ENCODE peak calls at places on chromosomes 11 and 22, in six cellular contexts. S, M, O, I, Q and G are unnamed samples.
A peak's percentile ranks its signal among the peaks of the same experiment; 100 is the strongest.

GRCh38 chr11:62456630-62457029 is 37.8 kb downstream of the SCGB1A1 start:
- DNase-seq in S (no peak), M (no peak), O (no peak), I (no peak), Q (no peak), G (no peak)

GRCh38 chr11:1938343-1939005 is 8.7 kb upstream of the MRPL23 start:
- DNase-seq in S (no peak), M (no peak), O (no peak), I (no peak), Q (no peak), G (no peak)

GRCh38 chr11:72584293-72584921 is 89.8 kb downstream of the PDE2A start:
- DNase-seq in S (peak; percentile 19), M (peak; percentile 42), O (peak; percentile 30), I (no peak), Q (peak; percentile 27), G (no peak)

GRCh38 chr11:10934293-10934850 is 76.5 kb upstream of the ZBED5 start:
- DNase-seq in S (no peak), M (no peak), O (no peak), I (peak; percentile 35), Q (no peak), G (no peak)

GRCh38 chr11:73178092-73178539 is 36.0 kb upstream of the FCHSD2 start:
- DNase-seq in S (peak; percentile 68), M (peak; percentile 63), O (peak; percentile 89), I (peak; percentile 42), Q (peak; percentile 44), G (peak; percentile 74)

GRCh38 chr22:44461083-44461375 is 37.0 kb downstream of the RTL6 start:
- DNase-seq in S (no peak), M (no peak), O (no peak), I (no peak), Q (no peak), G (no peak)

GRCh38 chr11:279966-280761 is 2.0 kb downstream of the NLRP6 start:
- DNase-seq in S (no peak), M (peak; percentile 46), O (peak; percentile 29), I (no peak), Q (no peak), G (no peak)

GRCh38 chr11:9796276-9796675 is 132.4 kb downstream of the SWAP70 start:
- DNase-seq in S (no peak), M (peak; percentile 43), O (no peak), I (no peak), Q (no peak), G (no peak)

GRCh38 chr22:30047364-30047738 is 32.9 kb upstream of the HORMAD2 start:
- DNase-seq in S (no peak), M (peak; percentile 31), O (peak; percentile 48), I (no peak), Q (no peak), G (no peak)

GRCh38 chr11:35747638-35748037 is 85.1 kb downstream of the TRIM44 start:
- DNase-seq in S (no peak), M (no peak), O (no peak), I (no peak), Q (no peak), G (no peak)

GRCh38 chr22:36577019-36577418 is 48.1 kb upstream of the EIF3D start:
- DNase-seq in S (no peak), M (peak; percentile 95), O (no peak), I (peak; percentile 7), Q (no peak), G (no peak)

GRCh38 chr11:92415246-92415645 is 190.6 kb downstream of the FAT3 start:
- DNase-seq in S (no peak), M (no peak), O (no peak), I (no peak), Q (no peak), G (no peak)

GRCh38 chr22:46574993-46575914 is 37.8 kb upstream of the CELSR1 start:
- DNase-seq in S (no peak), M (no peak), O (peak; percentile 16), I (peak; percentile 46), Q (no peak), G (peak; percentile 85)

GRCh38 chr11:27330633-27331270 is 32.3 kb downstream of the CCDC34 start:
- DNase-seq in S (no peak), M (no peak), O (no peak), I (no peak), Q (no peak), G (no peak)

GRCh38 chr11:130156108-130157022 is 3.2 kb upstream of the ST14 start:
- DNase-seq in S (no peak), M (no peak), O (no peak), I (no peak), Q (no peak), G (no peak)

GRCh38 chr22:23781533-23781932 is 5.2 kb upstream of the SMARCB1 start:
- DNase-seq in S (no peak), M (peak; percentile 42), O (no peak), I (no peak), Q (no peak), G (no peak)

GRCh38 chr11:14399087-14399486 is 40.1 kb upstream of the RRAS2 start:
- DNase-seq in S (no peak), M (no peak), O (no peak), I (no peak), Q (no peak), G (no peak)

GRCh38 chr11:119728651-119729580 is at the start of gene NECTIN1:
- DNase-seq in S (peak; percentile 76), M (peak; percentile 87), O (peak; percentile 87), I (peak; percentile 60), Q (peak; percentile 58), G (peak; percentile 88)

GRCh38 chr22:31829505-31829904 is 75.7 kb downstream of the DEPDC5 start:
- DNase-seq in S (no peak), M (peak; percentile 97), O (peak; percentile 91), I (peak; percentile 89), Q (no peak), G (peak; percentile 88)

GRCh38 chr22:42258126-42258525 is 12.3 kb downstream of the TCF20 start:
- DNase-seq in S (no peak), M (no peak), O (no peak), I (no peak), Q (no peak), G (no peak)

GRCh38 chr11:68149417-68149816 is 28.2 kb upstream of the CHKA start:
- DNase-seq in S (no peak), M (no peak), O (no peak), I (no peak), Q (no peak), G (no peak)

GRCh38 chr11:44989831-44990566 is 39.3 kb upstream of the TP53I11 start:
- DNase-seq in S (no peak), M (no peak), O (no peak), I (no peak), Q (no peak), G (no peak)

GRCh38 chr22:37485714-37486223 is 415 bp downstream of the MFNG start:
- DNase-seq in S (no peak), M (no peak), O (no peak), I (no peak), Q (no peak), G (no peak)

GRCh38 chr11:14541180-14541579 is 21.0 kb upstream of the PSMA1 start:
- DNase-seq in S (no peak), M (no peak), O (no peak), I (no peak), Q (no peak), G (no peak)

GRCh38 chr11:20042717-20043392 is 117.4 kb downstream of the DBX1 start:
- DNase-seq in S (no peak), M (no peak), O (no peak), I (no peak), Q (no peak), G (no peak)

GRCh38 chr11:18393581-18394299 is 623 bp upstream of the LDHA start:
- DNase-seq in S (no peak), M (no peak), O (no peak), I (no peak), Q (no peak), G (no peak)

GRCh38 chr11:67667490-67668190 is 6.8 kb downstream of the ALDH3B2 start:
- DNase-seq in S (no peak), M (no peak), O (no peak), I (no peak), Q (no peak), G (no peak)